ENCODE peak calls at places on chromosomes 13 and 19, in ten cellular contexts. N, L, M, A, F, E, S, H, J and Z are unnamed samples. For H3K36me3, the result is how much of the 10 kb centered on the place peaks cover.

GRCh38 chr13:42041017-42041683 is 7.3 kb upstream of the DGKH start:
- DNase-seq in N (peak), L (peak), M (no peak), A (peak), F (peak), E (peak), S (peak), H (peak), J (no peak), Z (peak)

GRCh38 chr13:91185294-91185863 is 162.1 kb upstream of the MIR17HG start:
- DNase-seq in N (peak), L (no peak), M (no peak), A (no peak), F (no peak), E (no peak), S (peak), H (no peak), J (no peak), Z (no peak)

GRCh38 chr13:100875392-100876043 is 200.9 kb upstream of the TMTC4 start:
- DNase-seq in N (peak), L (no peak), M (no peak), A (no peak), F (no peak), E (no peak), S (no peak), H (no peak), J (no peak), Z (no peak)

GRCh38 chr19:9871626-9872338 is 36.7 kb downstream of the PIN1 start:
- DNase-seq in N (no peak), L (no peak), M (no peak), A (no peak), F (no peak), E (no peak), S (peak), H (no peak), J (no peak), Z (no peak)

GRCh38 chr13:80977168-80977567 is 636.2 kb upstream of the SPRY2 start:
- DNase-seq in N (no peak), L (no peak), M (no peak), A (no peak), F (no peak), E (no peak), S (no peak), H (no peak), J (no peak), Z (no peak)

GRCh38 chr13:71968025-71968424 is 101.0 kb upstream of the DACH1 start:
- DNase-seq in N (peak), L (no peak), M (no peak), A (no peak), F (no peak), E (no peak), S (no peak), H (no peak), J (no peak), Z (no peak)

GRCh38 chr19:13684021-13684420 is 80.3 kb upstream of the MRI1 start:
- DNase-seq in N (no peak), L (no peak), M (no peak), A (no peak), F (no peak), E (no peak), S (no peak), H (no peak), J (no peak), Z (no peak)

GRCh38 chr13:114001331-114002008 is 27.6 kb upstream of the C13orf46 start:
- DNase-seq in N (no peak), L (peak), M (no peak), A (no peak), F (no peak), E (no peak), S (no peak), H (no peak), J (no peak), Z (peak)

GRCh38 chr13:36362251-36362650 is 16.1 kb upstream of the SPART start:
- DNase-seq in N (peak), L (no peak), M (no peak), A (no peak), F (no peak), E (no peak), S (no peak), H (no peak), J (no peak), Z (no peak)

GRCh38 chr19:35908977-35909683 is 1.0 kb upstream of the TYROBP start:
- DNase-seq in N (no peak), L (no peak), M (no peak), A (peak), F (no peak), E (no peak), S (no peak), H (peak), J (peak), Z (peak)

GRCh38 chr13:33490461-33491327 is 205.1 kb upstream of the STARD13 start:
- DNase-seq in N (no peak), L (no peak), M (peak), A (no peak), F (no peak), E (no peak), S (no peak), H (no peak), J (no peak), Z (peak)

GRCh38 chr19:29694669-29695627 is 20.1 kb downstream of the C19orf12 start:
- DNase-seq in N (peak), L (peak), M (no peak), A (peak), F (peak), E (peak), S (peak), H (peak), J (peak), Z (peak)

GRCh38 chr13:85729296-85729695 is 69.9 kb downstream of the SLITRK6 start:
- DNase-seq in N (no peak), L (no peak), M (no peak), A (no peak), F (no peak), E (no peak), S (no peak), H (no peak), J (no peak), Z (no peak)

GRCh38 chr19:46201413-46202310 is 27.9 kb upstream of the IGFL1 start:
- DNase-seq in N (no peak), L (no peak), M (no peak), A (no peak), F (no peak), E (no peak), S (no peak), H (peak), J (no peak), Z (no peak)

GRCh38 chr13:97318532-97318931 is 96.4 kb downstream of the MBNL2 start:
- DNase-seq in N (no peak), L (no peak), M (no peak), A (no peak), F (no peak), E (no peak), S (no peak), H (no peak), J (no peak), Z (no peak)

GRCh38 chr19:16025108-16026101 is 50.9 kb upstream of the TPM4 start:
- DNase-seq in N (peak), L (no peak), M (no peak), A (no peak), F (no peak), E (no peak), S (no peak), H (peak), J (no peak), Z (no peak)

GRCh38 chr19:41332468-41332867 is 21.3 kb downstream of the TGFB1 start:
- DNase-seq in N (no peak), L (no peak), M (no peak), A (no peak), F (no peak), E (no peak), S (no peak), H (no peak), J (no peak), Z (no peak)

GRCh38 chr19:16136185-16137067 is 7.1 kb upstream of the HSH2D start:
- DNase-seq in N (no peak), L (no peak), M (no peak), A (no peak), F (no peak), E (no peak), S (no peak), H (peak), J (no peak), Z (no peak)

GRCh38 chr19:42540071-42540553 is 11.8 kb upstream of the CEACAM1 start:
- DNase-seq in N (no peak), L (no peak), M (no peak), A (no peak), F (no peak), E (no peak), S (no peak), H (peak), J (no peak), Z (no peak)

GRCh38 chr13:103188688-103189326 is 122.6 kb upstream of the SLC10A2 start:
- DNase-seq in N (no peak), L (no peak), M (no peak), A (no peak), F (no peak), E (no peak), S (peak), H (no peak), J (no peak), Z (no peak)

GRCh38 chr13:43303040-43303729 is 279.8 kb downstream of the DNAJC15 start:
- DNase-seq in N (peak), L (no peak), M (no peak), A (no peak), F (peak), E (no peak), S (peak), H (peak), J (no peak), Z (peak)

GRCh38 chr13:20446405-20446804 is 79.3 kb downstream of the CRYL1 start:
- DNase-seq in N (no peak), L (no peak), M (no peak), A (no peak), F (no peak), E (no peak), S (no peak), H (no peak), J (no peak), Z (no peak)

GRCh38 chr19:4007021-4007835 is at the start of gene PIAS4:
- DNase-seq in N (peak), L (peak), M (peak), A (peak), F (peak), E (peak), S (peak), H (peak), J (peak), Z (peak)

GRCh38 chr19:17488593-17489391 is 18.5 kb downstream of the SLC27A1 start:
- DNase-seq in N (no peak), L (peak), M (no peak), A (peak), F (no peak), E (peak), S (peak), H (peak), J (no peak), Z (peak)

GRCh38 chr19:38917921-38918491 is 6.0 kb upstream of the CCER2 start:
- DNase-seq in N (no peak), L (no peak), M (no peak), A (no peak), F (no peak), E (no peak), S (peak), H (peak), J (no peak), Z (no peak)

DNA sequence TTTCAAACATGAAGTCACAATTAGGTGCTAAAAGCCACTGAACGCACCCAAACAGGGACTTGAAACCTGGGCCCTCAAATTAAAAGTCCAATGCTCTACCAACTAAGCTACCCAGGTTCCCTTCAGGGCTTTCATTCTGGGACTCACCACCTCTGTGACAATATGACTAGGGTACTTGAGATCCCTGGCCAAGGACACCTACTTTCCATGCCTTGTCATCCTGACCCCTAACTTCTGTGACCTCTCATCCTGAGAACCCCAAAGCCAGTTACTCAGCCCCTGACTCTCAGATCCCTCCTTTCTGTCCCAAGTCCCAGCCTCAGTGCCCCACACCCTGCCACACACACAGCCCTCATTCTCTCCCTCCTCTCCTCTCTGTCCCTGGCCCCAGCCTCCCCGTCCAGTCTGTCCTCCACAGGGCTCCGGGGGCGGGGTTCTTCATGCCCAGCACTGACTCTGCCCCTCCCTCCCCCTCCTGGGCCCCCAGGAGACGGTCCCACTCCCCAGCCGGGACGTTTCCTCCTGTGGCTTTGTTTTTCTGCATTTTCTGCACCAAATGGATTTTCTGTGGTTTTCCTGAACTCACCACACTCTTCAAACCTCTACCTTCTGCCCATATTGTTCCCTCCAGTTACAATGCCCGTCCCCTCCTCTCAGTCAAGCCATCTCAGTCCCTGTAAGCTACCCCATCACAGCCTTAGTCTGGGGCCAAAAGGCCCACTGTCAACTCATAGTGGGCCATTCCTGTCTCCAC is 7.0 kb downstream of the RCN3 start:
- DNase-seq in N (no peak), L (no peak), M (no peak), A (no peak), F (no peak), E (no peak), S (no peak), H (no peak), J (no peak), Z (no peak)
- H3K36me3 ChIP-seq in N (half or more), L (under half), M (half or more), A (under half), F (under half), E (under half), S (under half), H (under half), J (under half), Z (under half)

DNA sequence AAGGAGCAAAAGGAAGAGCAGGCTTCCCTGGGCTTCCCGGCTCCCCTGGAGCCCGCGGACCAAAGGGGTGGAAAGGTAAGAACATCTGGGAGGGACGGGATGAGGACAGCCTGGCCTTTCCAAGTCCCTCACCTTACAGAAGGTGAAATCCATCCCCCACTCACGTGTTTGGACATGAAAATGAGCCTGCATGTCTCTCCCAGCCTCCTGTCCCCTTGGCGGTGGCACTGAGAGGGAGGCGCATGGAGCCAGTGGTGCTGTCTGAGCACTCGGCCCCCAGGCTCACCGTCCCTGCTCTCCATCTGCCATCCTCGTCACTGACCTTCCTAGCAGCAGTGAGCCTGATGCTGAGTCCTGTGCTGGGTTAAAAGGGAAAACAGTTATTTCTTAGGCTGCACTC is 104.2 kb downstream of the RAB20 start:
- DNase-seq in N (no peak), L (no peak), M (no peak), A (no peak), F (no peak), E (no peak), S (no peak), H (no peak), J (no peak), Z (no peak)
- H3K36me3 ChIP-seq in N (half or more), L (under half), M (under half), A (under half), F (under half), E (under half), S (under half), H (under half), J (under half), Z (under half)

GRCh38 chr19:23800281-23800680 is 41.6 kb upstream of the ZNF681 start:
- DNase-seq in N (no peak), L (peak), M (no peak), A (no peak), F (no peak), E (no peak), S (no peak), H (no peak), J (no peak), Z (no peak)
- H3K36me3 ChIP-seq in N (under half), L (under half), M (under half), A (under half), F (under half), E (under half), S (under half), H (under half), J (under half), Z (under half)

GRCh38 chr19:1388637-1389026 is 4.9 kb downstream of the NDUFS7 start:
- DNase-seq in N (no peak), L (no peak), M (no peak), A (no peak), F (no peak), E (no peak), S (no peak), H (no peak), J (no peak), Z (no peak)

GRCh38 chr19:1386945-1387683 is 3.4 kb downstream of the NDUFS7 start:
- DNase-seq in N (no peak), L (no peak), M (no peak), A (no peak), F (no peak), E (no peak), S (no peak), H (no peak), J (no peak), Z (no peak)

GRCh38 chr19:1385816-1386215 is 2.1 kb downstream of the NDUFS7 start:
- DNase-seq in N (no peak), L (no peak), M (no peak), A (no peak), F (no peak), E (no peak), S (no peak), H (no peak), J (no peak), Z (no peak)

GRCh38 chr19:1389033-1389940 is 5.6 kb downstream of the NDUFS7 start:
- DNase-seq in N (no peak), L (no peak), M (no peak), A (no peak), F (no peak), E (no peak), S (no peak), H (no peak), J (no peak), Z (no peak)

GRCh38 chr19:1387684-1388636 is 4.3 kb downstream of the NDUFS7 start:
- DNase-seq in N (no peak), L (no peak), M (no peak), A (no peak), F (no peak), E (no peak), S (no peak), H (no peak), J (no peak), Z (no peak)
- H3K36me3 ChIP-seq in N (under half), L (under half), M (under half), A (under half), F (under half), E (under half), S (under half), H (under half), J (under half), Z (under half)

GRCh38 chr19:12546903-12547302 is 4.4 kb downstream of the ZNF564 start:
- DNase-seq in N (no peak), L (no peak), M (no peak), A (no peak), F (no peak), E (no peak), S (no peak), H (no peak), J (no peak), Z (no peak)

GRCh38 chr19:12544401-12544876 is 6.8 kb downstream of the ZNF564 start:
- DNase-seq in N (peak), L (no peak), M (no peak), A (no peak), F (no peak), E (no peak), S (no peak), H (no peak), J (no peak), Z (no peak)

GRCh38 chr19:12546068-12546467 is 5.2 kb downstream of the ZNF564 start:
- DNase-seq in N (no peak), L (no peak), M (no peak), A (no peak), F (no peak), E (no peak), S (no peak), H (no peak), J (no peak), Z (no peak)

GRCh38 chr19:12543855-12544254 is 7.4 kb downstream of the ZNF564 start:
- DNase-seq in N (peak), L (no peak), M (no peak), A (no peak), F (no peak), E (no peak), S (no peak), H (no peak), J (no peak), Z (no peak)

DNA sequence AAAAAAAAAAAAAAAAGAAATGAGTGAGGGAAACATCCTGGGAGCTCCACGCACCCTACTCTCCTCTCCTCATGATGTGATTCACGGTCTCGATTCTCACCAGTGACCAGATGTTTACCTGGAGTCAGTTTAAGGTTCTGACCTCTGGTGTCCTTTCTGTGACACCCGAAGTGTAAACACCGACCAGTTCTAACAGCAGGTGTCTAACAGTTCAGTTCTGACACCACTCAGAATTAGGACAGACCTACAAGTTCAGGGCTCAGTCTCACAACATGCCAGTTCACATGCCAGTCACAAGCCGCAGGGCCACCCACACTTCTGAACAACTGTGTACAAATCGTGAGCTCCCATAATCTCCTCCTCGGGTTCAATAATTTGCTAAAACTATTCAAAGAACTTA is 6.0 kb downstream of the ZNF564 start:
- DNase-seq in N (no peak), L (no peak), M (no peak), A (no peak), F (no peak), E (no peak), S (no peak), H (no peak), J (no peak), Z (no peak)
- H3K36me3 ChIP-seq in N (under half), L (under half), M (under half), A (under half), F (under half), E (under half), S (under half), H (under half), J (under half), Z (under half)